ENCODE peak calls at places on chromosomes 13 and 19, in eight cellular contexts. I, Y, P, W, X, H, M and V are unnamed samples.
A peak's percentile ranks its signal among the peaks of the same experiment; 100 is the strongest.

GRCh38 chr13:113668491-113668971 is 1.5 kb downstream of the GRK1 start:
- DNase-seq in W (no peak), H (no peak), M (no peak), Y (no peak), P (peak; percentile 4), X (no peak), I (no peak), V (no peak)

GRCh38 chr13:83498486-83499190 is 383.6 kb downstream of the SLITRK1 start:
- DNase-seq in X (no peak), M (no peak), H (peak; percentile 49), I (no peak), Y (no peak), P (no peak), W (no peak), V (peak; percentile 83)

GRCh38 chr19:3350014-3350663 is 16.2 kb upstream of the NFIC start:
- DNase-seq in I (no peak), H (peak; percentile 49), P (no peak), W (no peak), M (no peak), X (no peak), Y (no peak), V (peak; percentile 54)

GRCh38 chr13:74891610-74892009 is 590.4 kb downstream of the TBC1D4 start:
- DNase-seq in I (no peak), P (no peak), Y (no peak), X (no peak), H (peak; percentile 81), M (no peak), W (no peak), V (peak; percentile 14)

GRCh38 chr19:38649305-38650179 is 2.1 kb downstream of the ACTN4 start:
- DNase-seq in H (no peak), I (no peak), W (no peak), M (no peak), X (no peak), Y (no peak), P (no peak), V (no peak)

GRCh38 chr13:53151692-53152421 is 123.2 kb downstream of the OLFM4 start:
- DNase-seq in X (peak; percentile 66), I (no peak), W (peak; percentile 41), H (peak; percentile 42), P (no peak), M (peak; percentile 64), Y (peak; percentile 10), V (no peak)

GRCh38 chr19:57583521-57584416 is at the start of gene ZIK1:
- DNase-seq in W (no peak), I (peak; percentile 88), H (peak; percentile 93), M (peak; percentile 82), X (peak; percentile 85), Y (peak; percentile 71), P (peak; percentile 92), V (peak; percentile 91)

GRCh38 chr19:48837081-48837524 is 812 bp upstream of the HSD17B14 start:
- DNase-seq in X (peak; percentile 69), I (peak; percentile 83), W (no peak), P (peak; percentile 81), Y (peak; percentile 70), M (peak; percentile 81), H (peak; percentile 93), V (peak; percentile 84)

GRCh38 chr19:15280915-15281683 is 48.9 kb upstream of the EPHX3 start:
- DNase-seq in Y (no peak), H (peak; percentile 93), W (no peak), X (peak; percentile 82), M (no peak), I (no peak), P (peak; percentile 91), V (peak; percentile 82)

GRCh38 chr19:8663920-8664670 is 33.7 kb downstream of the NFILZ start:
- DNase-seq in X (peak; percentile 39), I (peak; percentile 32), H (no peak), Y (peak; percentile 24), W (no peak), M (no peak), P (no peak), V (no peak)

GRCh38 chr13:93217701-93218100 is 8.9 kb upstream of the GPC6 start:
- DNase-seq in P (no peak), Y (no peak), H (peak; percentile 15), X (no peak), I (no peak), M (no peak), W (no peak), V (no peak)

GRCh38 chr19:31535691-31536460 is 186.6 kb upstream of the TSHZ3 start:
- DNase-seq in W (no peak), Y (no peak), P (no peak), I (no peak), M (no peak), X (no peak), H (no peak), V (no peak)

GRCh38 chr19:46287585-46287984 is 9.3 kb upstream of the HIF3A start:
- DNase-seq in Y (no peak), H (peak; percentile 35), I (no peak), X (peak; percentile 46), M (no peak), W (no peak), P (no peak), V (no peak)

GRCh38 chr13:23728807-23729206 is 158.6 kb downstream of the TNFRSF19 start:
- DNase-seq in H (no peak), M (no peak), Y (no peak), P (no peak), I (no peak), W (no peak), X (no peak), V (no peak)

GRCh38 chr13:57716295-57716694 is 84.8 kb downstream of the PCDH17 start:
- DNase-seq in H (no peak), P (no peak), M (no peak), I (no peak), W (no peak), Y (no peak), X (no peak), V (no peak)

GRCh38 chr13:22717036-22717435 is 463.7 kb upstream of the SGCG start:
- DNase-seq in H (no peak), X (no peak), P (no peak), M (no peak), W (no peak), I (no peak), Y (no peak), V (no peak)

GRCh38 chr13:27081893-27082292 is 89.7 kb downstream of the USP12 start:
- DNase-seq in M (no peak), X (no peak), Y (no peak), W (no peak), H (no peak), I (no peak), P (no peak), V (no peak)

GRCh38 chr19:20039203-20039723 is at the start of gene ZNF682:
- DNase-seq in W (peak; percentile 57), M (peak; percentile 96), X (no peak), I (peak; percentile 96), Y (peak; percentile 89), H (peak; percentile 97), P (peak; percentile 95), V (peak; percentile 92)

GRCh38 chr19:45587873-45588272 is 3.3 kb upstream of the OPA3 start:
- DNase-seq in M (no peak), Y (no peak), W (no peak), I (no peak), H (no peak), X (no peak), P (no peak), V (no peak)

GRCh38 chr13:24680258-24680920 is at the start of gene ATP12A:
- DNase-seq in W (no peak), X (no peak), H (no peak), M (no peak), Y (peak; percentile 38), P (no peak), I (peak; percentile 41), V (no peak)

GRCh38 chr13:112102243-112102642 is 35.3 kb downstream of the SOX1 start:
- DNase-seq in M (no peak), X (no peak), Y (no peak), P (no peak), H (no peak), W (no peak), I (no peak), V (no peak)

GRCh38 chr13:98508280-98509074 is 68.4 kb downstream of the STK24 start:
- DNase-seq in H (peak; percentile 93), Y (no peak), X (no peak), P (no peak), I (no peak), W (no peak), M (no peak), V (peak; percentile 58)

GRCh38 chr13:109698779-109699178 is 87.6 kb downstream of the IRS2 start:
- DNase-seq in X (peak; percentile 76), M (no peak), W (no peak), H (peak; percentile 74), Y (no peak), P (no peak), I (no peak), V (no peak)

GRCh38 chr19:19120308-19121156 is 17.7 kb downstream of the TMEM161A start:
- DNase-seq in W (no peak), Y (no peak), P (no peak), X (peak; percentile 43), H (peak; percentile 97), M (peak; percentile 79), I (no peak), V (peak; percentile 62)

GRCh38 chr19:47371269-47371668 is 22.2 kb downstream of the DHX34 start:
- DNase-seq in P (no peak), M (no peak), H (no peak), Y (no peak), X (no peak), W (no peak), I (no peak), V (no peak)

GRCh38 chr19:38059897-38060296 is 152.9 kb downstream of the SIPA1L3 start:
- DNase-seq in W (no peak), M (no peak), H (peak; percentile 39), I (peak; percentile 51), Y (no peak), P (no peak), X (no peak), V (no peak)

GRCh38 chr19:35848919-35849505 is 3.3 kb downstream of the NPHS1 start:
- DNase-seq in W (no peak), Y (no peak), X (no peak), I (no peak), P (no peak), M (no peak), H (no peak), V (no peak)

GRCh38 chr19:13055213-13056051 is 47.2 kb downstream of the LYL1 start:
- DNase-seq in X (no peak), P (peak; percentile 84), M (no peak), H (peak; percentile 89), Y (no peak), I (no peak), W (no peak), V (peak; percentile 97)

GRCh38 chr19:42281175-42282035 is 12.4 kb downstream of the CIC start:
- DNase-seq in X (peak; percentile 19), I (no peak), M (peak; percentile 34), W (no peak), Y (no peak), P (peak; percentile 69), H (peak; percentile 31), V (peak; percentile 30)